ENCODE peak calls at places on chromosomes 12 and 14, in five cellular contexts. N is sigmoid colon, Y is fibroblast of pulmonary artery, I is vagina, M is lower leg skin. P is an unnamed sample.
A peak's percentile ranks its signal among the peaks of the same experiment; 100 is the strongest.

GRCh38 chr14:54475187-54475881 is 13.4 kb downstream of the GMFB start:
- DNase-seq in N (no peak), Y (peak; percentile 48), I (no peak), M (no peak), P (peak; percentile 47)

GRCh38 chr14:32472512-32473472 is 143.7 kb downstream of the AKAP6 start:
- DNase-seq in N (no peak), Y (peak; percentile 69), I (no peak), M (no peak), P (peak; percentile 38)

GRCh38 chr12:57629897-57630471 is 3.0 kb downstream of the B4GALNT1 start:
- DNase-seq in N (peak; percentile 61), Y (no peak), I (peak; percentile 82), M (peak; percentile 79), P (no peak)

GRCh38 chr12:116319851-116320621 is 42.5 kb upstream of the MED13L start:
- DNase-seq in N (peak; percentile 96), Y (peak; percentile 87), I (peak; percentile 93), M (peak; percentile 89), P (peak; percentile 80)

GRCh38 chr14:41570415-41571155 is 36.1 kb upstream of the LRFN5 start:
- DNase-seq in N (no peak), Y (no peak), I (no peak), M (no peak), P (no peak)

GRCh38 chr12:50129297-50129696 is 17.3 kb downstream of the COX14 start:
- DNase-seq in N (no peak), Y (no peak), I (no peak), M (peak; percentile 15), P (no peak)

GRCh38 chr12:53720946-53721345 is 6.3 kb downstream of the CALCOCO1 start:
- DNase-seq in N (no peak), Y (no peak), I (no peak), M (no peak), P (no peak)

GRCh38 chr14:25615174-25615573 is 565.2 kb upstream of the STXBP6 start:
- DNase-seq in N (no peak), Y (no peak), I (no peak), M (no peak), P (no peak)

GRCh38 chr12:16350682-16351081 is 3.2 kb downstream of the MGST1 start:
- DNase-seq in N (peak; percentile 82), Y (peak; percentile 97), I (no peak), M (no peak), P (peak; percentile 96)

GRCh38 chr12:121796855-121797751 is 3.6 kb upstream of the RHOF start:
- DNase-seq in N (peak; percentile 96), Y (peak; percentile 80), I (peak; percentile 96), M (peak; percentile 98), P (peak; percentile 93)

GRCh38 chr14:99579077-99579836 is 24.8 kb downstream of the CCDC85C start:
- DNase-seq in N (no peak), Y (no peak), I (no peak), M (peak; percentile 90), P (no peak)

GRCh38 chr12:120856980-120857379 is 47.2 kb downstream of the SPPL3 start:
- DNase-seq in N (no peak), Y (no peak), I (no peak), M (no peak), P (no peak)

GRCh38 chr14:91255026-91255695 is 10.7 kb upstream of the GPR68 start:
- DNase-seq in N (no peak), Y (no peak), I (no peak), M (no peak), P (peak; percentile 28)

GRCh38 chr12:108175310-108175709 is 46.2 kb downstream of the WSCD2 start:
- DNase-seq in N (no peak), Y (no peak), I (no peak), M (peak; percentile 60), P (no peak)

GRCh38 chr12:6632026-6632978 is 3.5 kb downstream of the LPAR5 start:
- DNase-seq in N (no peak), Y (no peak), I (no peak), M (no peak), P (no peak)

GRCh38 chr14:65356327-65356836 is 56.1 kb upstream of the FUT8 start:
- DNase-seq in N (no peak), Y (peak; percentile 79), I (no peak), M (no peak), P (peak; percentile 50)

GRCh38 chr14:95683793-95684192 is 2.4 kb upstream of the TCL1B start:
- DNase-seq in N (no peak), Y (no peak), I (no peak), M (peak; percentile 81), P (peak; percentile 12)

GRCh38 chr14:80781968-80782367 is 159.6 kb downstream of the CEP128 start:
- DNase-seq in N (no peak), Y (peak; percentile 17), I (no peak), M (no peak), P (no peak)

GRCh38 chr12:113180333-113180732 is 4.9 kb downstream of the DDX54 start:
- DNase-seq in N (no peak), Y (no peak), I (no peak), M (no peak), P (no peak)

GRCh38 chr12:17992002-17992656 is 97.9 kb downstream of the RERGL start:
- DNase-seq in N (no peak), Y (peak; percentile 53), I (no peak), M (no peak), P (peak; percentile 20)
- TF ChIP-seq CTCF in N (no peak), Y (peak; percentile 81), I (peak; percentile 15), M (no peak), P (peak; percentile 68)

DNA sequence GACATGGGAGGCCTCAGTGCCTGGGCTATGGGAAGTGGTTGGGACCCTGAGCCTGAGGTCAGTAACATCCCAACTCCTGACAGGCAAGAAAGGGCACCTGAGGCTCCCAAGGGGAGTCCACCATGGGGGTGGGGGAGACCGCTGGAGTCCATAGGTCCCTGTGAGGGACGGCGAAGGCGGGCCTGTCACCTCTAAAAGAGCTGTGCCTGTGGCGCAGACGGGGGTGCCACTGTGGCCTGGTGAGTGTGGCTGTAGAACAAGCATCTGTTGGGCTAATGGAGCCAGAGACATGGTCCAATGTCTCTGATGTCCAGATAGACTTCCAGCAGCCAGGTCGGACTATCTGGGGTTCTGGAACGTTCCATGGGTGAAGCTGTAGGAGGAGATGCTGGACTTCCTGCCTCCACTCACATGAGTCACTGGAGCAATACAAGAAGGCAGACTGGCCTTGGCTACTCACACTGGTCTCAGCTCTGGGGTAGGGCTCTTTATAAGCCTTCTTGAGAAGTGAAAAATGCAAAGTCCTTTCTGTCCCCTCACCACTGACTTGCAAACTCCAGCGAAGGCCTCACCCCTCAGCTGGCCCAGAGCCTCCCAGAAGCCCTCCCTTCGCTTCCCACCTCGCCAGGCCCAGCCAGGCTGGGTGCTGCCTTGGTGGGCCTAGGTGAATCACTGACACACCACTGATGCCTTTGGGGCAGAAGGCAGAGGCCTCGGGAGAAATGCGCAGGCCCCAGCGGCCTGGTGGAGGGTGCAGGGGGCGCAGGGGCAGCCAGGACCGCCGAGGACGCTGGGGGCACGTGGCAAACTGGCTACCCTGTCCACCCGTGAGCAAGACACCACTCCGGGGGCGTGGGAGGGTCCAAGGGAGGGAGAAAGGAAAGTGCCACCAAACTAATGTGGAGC is 1.1 kb upstream of the TRAF3 start:
- DNase-seq in N (no peak), Y (peak; percentile 81), I (no peak), M (no peak), P (peak; percentile 55)
- H3K4me3 ChIP-seq in N (peak overlapping the region; percentile 86), Y (no peak overlapping the region), I (no peak overlapping the region), M (no peak overlapping the region), P (no peak overlapping the region)

GRCh38 chr14:20332946-20333782 is at the start of gene CCNB1IP1:
- DNase-seq in N (peak; percentile 86), Y (peak; percentile 92), I (peak; percentile 92), M (peak; percentile 88), P (peak; percentile 92)
- TF ChIP-seq CTCF in N (no peak), Y (no peak), I (no peak), M (no peak), P (no peak)

GRCh38 chr12:129870796-129871195 is 33.0 kb downstream of the TMEM132D start:
- DNase-seq in N (no peak), Y (no peak), I (no peak), M (no peak), P (no peak)

GRCh38 chr12:129877383-129877782 is 26.4 kb downstream of the TMEM132D start:
- DNase-seq in N (no peak), Y (no peak), I (peak; percentile 27), M (no peak), P (no peak)

GRCh38 chr12:129870146-129870545 is 33.7 kb downstream of the TMEM132D start:
- DNase-seq in N (no peak), Y (no peak), I (no peak), M (no peak), P (no peak)

GRCh38 chr12:129871991-129872969 is 31.5 kb downstream of the TMEM132D start:
- DNase-seq in N (no peak), Y (no peak), I (no peak), M (no peak), P (no peak)

DNA sequence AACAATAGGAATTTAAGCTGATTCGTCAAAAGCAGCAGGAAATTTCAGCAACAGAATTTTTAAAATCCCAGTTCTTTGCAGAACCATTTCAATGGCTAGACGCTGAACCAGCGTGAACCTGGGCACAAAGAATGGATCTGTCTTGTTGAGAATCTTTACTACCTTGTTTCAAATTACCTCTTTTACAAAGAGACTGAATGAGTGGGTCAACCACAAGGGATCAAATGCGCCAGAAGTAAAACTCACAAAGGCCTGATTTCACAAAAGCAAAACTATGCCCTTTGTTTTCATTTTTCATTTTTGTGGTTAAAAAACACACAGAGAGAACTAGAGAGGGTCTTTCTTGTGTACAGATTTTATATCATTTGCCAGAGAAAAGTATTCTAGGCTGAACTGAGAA is 30.4 kb downstream of the TMEM132D start:
- DNase-seq in N (no peak), Y (no peak), I (no peak), M (no peak), P (no peak)
- H3K4me3 ChIP-seq in N (no peak overlapping the region), Y (no peak overlapping the region), I (no peak overlapping the region), M (no peak overlapping the region), P (no peak overlapping the region)

GRCh38 chr14:68715032-68715924 is 77.6 kb downstream of the ZFP36L1 start:
- DNase-seq in N (no peak), Y (peak; percentile 36), I (no peak), M (peak; percentile 21), P (peak; percentile 79)
- TF ChIP-seq CTCF in N (no peak), Y (no peak), I (no peak), M (no peak), P (no peak)

DNA sequence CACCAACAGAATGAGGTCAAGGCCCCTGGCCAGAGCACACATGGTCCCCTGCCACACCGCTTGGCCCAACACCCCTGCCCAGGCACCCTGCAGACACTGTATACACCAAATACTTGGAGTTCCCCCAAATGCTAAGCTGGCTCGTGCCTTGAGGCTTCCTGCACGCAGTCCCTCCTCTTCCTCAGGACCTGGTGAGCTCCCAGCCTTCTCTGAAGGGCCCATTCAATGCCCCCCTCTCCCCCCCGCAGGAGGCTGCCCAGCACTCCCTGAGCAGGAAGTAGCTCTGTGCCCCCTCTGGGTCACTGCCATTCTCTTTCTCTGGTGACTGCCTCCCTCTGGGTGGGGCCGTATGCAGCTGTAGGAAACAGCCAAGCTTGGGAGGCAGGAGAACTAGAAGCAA is 75.3 kb downstream of the ITPK1 start:
- DNase-seq in N (no peak), Y (no peak), I (no peak), M (no peak), P (no peak)
- H3K4me3 ChIP-seq in N (no peak overlapping the region), Y (no peak overlapping the region), I (no peak overlapping the region), M (no peak overlapping the region), P (no peak overlapping the region)

GRCh38 chr12:131452444-131452860 is 258.4 kb upstream of the SFSWAP start:
- DNase-seq in N (peak; percentile 48), Y (no peak), I (peak; percentile 77), M (peak; percentile 61), P (no peak)
- TF ChIP-seq CTCF in N (no peak), Y (no peak), I (no peak), M (no peak), P (no peak)

P was measured in fibroblast of villous mesenchyme.